ENCODE peak calls at places on chromosomes 3 and 15, in eight cellular contexts. S is activated CD8-positive, alpha-beta T cell treated with anti-CD3 and anti-CD28 coated beads, Interleukin-2, amount 10 ng/mL, durations not matched to agents 7 days and 5 days; N is stimulated activated naive CD8-positive, alpha-beta T cell treated with anti-CD3 and anti-CD28 coated beads, Interleukin-15, amount 100 ng/mL, for 72 hours; I is left cardiac atrium; C is natural killer cell; L is HCT116; D is T-helper 17 cell; M is SK-N-SH treated with all-trans-retinoic acid at 6 μM for 48 hours. Q is an unnamed sample.
A peak's percentile ranks its signal among the peaks of the same experiment; 100 is the strongest.

GRCh38 chr15:96626936-96627577 is 296.6 kb downstream of the NR2F2 start:
- ATAC-seq in I (peak; percentile 16), N (no peak), L (no peak), S (no peak), C (no peak), M (no peak), D (no peak), Q (no peak)

GRCh38 chr15:40323953-40324937 is 753 bp downstream of the INAFM2 start:
- ATAC-seq in C (peak; percentile 1), I (peak; percentile 6), S (peak; percentile 7), D (no peak), M (no peak), N (peak; percentile 13), L (peak; percentile 7), Q (peak; percentile 22)

GRCh38 chr15:43484455-43484854 is 8.5 kb downstream of the TP53BP1 start:
- ATAC-seq in D (no peak), N (no peak), I (no peak), C (no peak), M (no peak), L (no peak), S (no peak), Q (no peak)

GRCh38 chr3:170709046-170709445 is 123.2 kb upstream of the SLC7A14 start:
- ATAC-seq in C (no peak), D (no peak), S (no peak), N (no peak), L (no peak), I (no peak), M (no peak), Q (no peak)

GRCh38 chr3:98038876-98039275 is 3.8 kb upstream of the GABRR3 start:
- ATAC-seq in L (peak; percentile 38), S (peak; percentile 5), I (no peak), N (peak; percentile 34), M (peak; percentile 25), D (peak; percentile 1), C (no peak), Q (no peak)

GRCh38 chr15:57198654-57199241 is 177.6 kb upstream of the CGNL1 start:
- ATAC-seq in D (no peak), C (no peak), S (no peak), M (peak; percentile 82), L (no peak), N (no peak), I (no peak), Q (no peak)

GRCh38 chr3:139235192-139235591 is 108.6 kb upstream of the MRPS22 start:
- ATAC-seq in C (no peak), D (no peak), N (peak; percentile 39), L (no peak), M (no peak), I (no peak), S (no peak), Q (peak; percentile 48)

GRCh38 chr15:95059346-95059905 is 828.1 kb downstream of the MCTP2 start:
- ATAC-seq in L (no peak), D (no peak), I (no peak), N (no peak), S (no peak), M (no peak), C (no peak), Q (no peak)

GRCh38 chr3:151318313-151318712 is 1.7 kb upstream of the GPR87 start:
- ATAC-seq in M (peak; percentile 65), C (no peak), D (no peak), L (no peak), I (no peak), N (no peak), S (no peak), Q (no peak)

GRCh38 chr3:15659254-15659975 is 57.9 kb downstream of the BTD start:
- ATAC-seq in C (no peak), D (no peak), I (no peak), S (no peak), M (peak; percentile 32), L (no peak), N (no peak), Q (no peak)

GRCh38 chr3:8197384-8197783 is 304.2 kb upstream of the LMCD1 start:
- ATAC-seq in M (no peak), N (no peak), L (no peak), C (no peak), S (no peak), I (peak; percentile 89), D (no peak), Q (peak; percentile 27)

GRCh38 chr15:96408591-96409183 is 78.2 kb downstream of the NR2F2 start:
- ATAC-seq in C (no peak), L (no peak), I (no peak), D (no peak), S (no peak), M (no peak), N (no peak), Q (no peak)

GRCh38 chr3:148736086-148736485 is 38.4 kb downstream of the AGTR1 start:
- ATAC-seq in M (no peak), L (no peak), D (no peak), S (no peak), I (no peak), C (no peak), N (no peak), Q (no peak)

GRCh38 chr3:172103724-172104123 is 64.3 kb downstream of the FNDC3B start:
- ATAC-seq in C (no peak), S (no peak), M (peak; percentile 53), I (no peak), L (no peak), D (no peak), N (no peak), Q (no peak)

GRCh38 chr15:73951591-73951990 is 25.3 kb downstream of the LOXL1 start:
- ATAC-seq in D (no peak), N (peak; percentile 18), L (no peak), M (peak; percentile 3), S (peak; percentile 7), I (peak; percentile 0), C (no peak), Q (no peak)

GRCh38 chr3:143831998-143832397 is 16.3 kb downstream of the SLC9A9 start:
- ATAC-seq in N (peak; percentile 77), M (no peak), D (peak; percentile 42), L (no peak), C (no peak), I (no peak), S (no peak), Q (peak; percentile 56)

GRCh38 chr3:27285668-27286067 is 83.5 kb downstream of the NEK10 start:
- ATAC-seq in S (no peak), L (no peak), I (no peak), D (no peak), M (no peak), N (no peak), C (no peak), Q (no peak)

GRCh38 chr3:185824051-185824466 is 783 bp downstream of the IGF2BP2 start:
- ATAC-seq in I (peak; percentile 6), D (peak; percentile 6), N (peak; percentile 32), M (peak; percentile 4), S (no peak), L (peak; percentile 1), C (no peak), Q (no peak)

GRCh38 chr3:153130312-153130977 is 31.6 kb upstream of the RAP2B start:
- ATAC-seq in D (peak; percentile 16), N (peak; percentile 76), I (no peak), S (no peak), M (peak; percentile 90), C (no peak), L (peak; percentile 75), Q (peak; percentile 75)

GRCh38 chr3:168275662-168276061 is 179.9 kb upstream of the GOLIM4 start:
- ATAC-seq in N (no peak), I (no peak), M (no peak), L (no peak), C (no peak), S (no peak), D (no peak), Q (no peak)

GRCh38 chr15:63463793-63464192 is 40.6 kb upstream of the USP3 start:
- ATAC-seq in S (no peak), I (no peak), N (no peak), M (no peak), C (no peak), L (no peak), D (no peak), Q (no peak)

GRCh38 chr15:74044267-74045110 is 37.9 kb downstream of the GOLGA6A start:
- ATAC-seq in C (no peak), M (no peak), D (no peak), I (peak; percentile 73), L (no peak), N (no peak), S (no peak), Q (peak; percentile 5)

GRCh38 chr15:31459011-31459748 is 132.5 kb downstream of the KLF13 start:
- ATAC-seq in N (peak; percentile 98), L (no peak), S (peak; percentile 39), I (no peak), C (peak; percentile 25), D (peak; percentile 95), M (no peak), Q (peak; percentile 97)

Q was measured in stimulated activated memory B cell treated with anti-CD40 and anti-IgM and Interleukin-4, amounts not matched to agents 10 μg/mL and 1 μg/mL and 100 μg/mL, for 72 hours.